ENCODE peak calls at places on chromosomes 5 and 9, in nine cellular contexts. X is fibroblast of the aortic adventitia, Z is PC-9, K is A549, D is MM.1S, R is HCT116, O is heart right ventricle, U is progenitor cell of endocrine pancreas, Y is suprapubic skin. J is an unnamed sample.

GRCh38 chr5:138438003-138438723 is 694 bp upstream of the REEP2 start:
- DNase-seq in Y (no peak), R (no peak), K (no peak), D (no peak), X (no peak), Z (no peak), U (no peak), O (no peak), J (no peak)

GRCh38 chr5:142830241-142831018 is 60.3 kb downstream of the ARHGAP26 start:
- DNase-seq in K (peak; percentile 71), X (peak; percentile 57), R (no peak), U (no peak), Z (no peak), Y (no peak), D (no peak), O (no peak), J (no peak)

GRCh38 chr5:60229786-60230185 is 336.3 kb upstream of the PDE4D start:
- DNase-seq in X (no peak), U (no peak), Y (no peak), O (no peak), D (no peak), K (no peak), Z (no peak), R (no peak), J (no peak)

GRCh38 chr5:32753051-32753450 is 41.9 kb downstream of the NPR3 start:
- DNase-seq in Y (no peak), U (no peak), K (no peak), R (no peak), Z (no peak), D (no peak), X (peak; percentile 66), O (no peak), J (no peak)

GRCh38 chr9:69499401-69499800 is 172.8 kb downstream of the APBA1 start:
- DNase-seq in O (no peak), Y (no peak), U (no peak), D (no peak), K (no peak), X (no peak), R (no peak), Z (no peak), J (no peak)

GRCh38 chr5:150999704-151000452 is 20.5 kb upstream of the GPX3 start:
- DNase-seq in Z (no peak), U (no peak), X (peak; percentile 61), Y (no peak), O (peak; percentile 49), K (no peak), D (no peak), R (no peak), J (peak; percentile 44)

GRCh38 chr9:90095682-90096081 is 490.9 kb downstream of the GADD45G start:
- DNase-seq in K (no peak), R (no peak), U (no peak), Z (no peak), O (no peak), Y (no peak), D (no peak), X (no peak), J (no peak)

GRCh38 chr5:172939561-172939960 is 19.7 kb upstream of the RPL26L1 start:
- DNase-seq in U (no peak), X (no peak), Z (no peak), D (no peak), Y (no peak), K (no peak), R (no peak), O (no peak), J (peak; percentile 78)

GRCh38 chr5:124315746-124316415 is 430.6 kb downstream of the ZNF608 start:
- DNase-seq in D (no peak), U (no peak), Y (no peak), O (no peak), R (no peak), X (peak; percentile 38), K (no peak), Z (peak; percentile 62), J (no peak)

GRCh38 chr5:15383469-15383868 is 116.5 kb upstream of the FBXL7 start:
- DNase-seq in R (no peak), X (peak; percentile 37), K (peak; percentile 23), D (peak; percentile 48), Y (no peak), U (no peak), O (no peak), Z (no peak), J (no peak)
- TF ChIP-seq CTCF in R (no peak), X (peak; percentile 68), K (no peak), D (peak; percentile 46), Y (peak; percentile 12), U (peak; percentile 38), O (peak; percentile 30), Z (peak; percentile 50), J (peak; percentile 46)

DNA sequence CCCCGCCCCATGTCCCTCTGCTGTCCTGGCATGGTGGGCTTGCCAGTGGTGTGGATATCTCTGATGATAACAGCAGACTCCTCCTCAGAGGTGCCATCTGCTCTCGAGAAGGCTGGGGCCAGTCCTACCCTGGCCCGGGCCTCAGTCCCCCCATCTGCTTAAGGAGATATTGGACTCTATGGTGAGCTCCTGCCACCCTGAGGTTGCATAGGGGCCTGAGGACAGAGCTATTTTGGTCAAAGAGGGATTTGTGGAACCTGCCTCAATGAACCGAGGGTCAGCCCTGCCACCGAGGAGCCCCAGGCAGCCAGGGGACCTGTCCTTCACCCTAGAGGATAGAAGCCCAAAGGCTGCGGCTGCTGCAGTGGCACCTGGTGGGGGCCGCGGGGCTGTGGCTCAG is 32.6 kb downstream of the NTNG2 start:
- DNase-seq in U (no peak), X (no peak), K (no peak), Y (no peak), Z (no peak), R (no peak), O (no peak), D (no peak), J (no peak)
- TF ChIP-seq CTCF in U (no peak), X (no peak), K (no peak), Y (no peak), Z (no peak), R (no peak), O (no peak), D (no peak), J (no peak)

DNA sequence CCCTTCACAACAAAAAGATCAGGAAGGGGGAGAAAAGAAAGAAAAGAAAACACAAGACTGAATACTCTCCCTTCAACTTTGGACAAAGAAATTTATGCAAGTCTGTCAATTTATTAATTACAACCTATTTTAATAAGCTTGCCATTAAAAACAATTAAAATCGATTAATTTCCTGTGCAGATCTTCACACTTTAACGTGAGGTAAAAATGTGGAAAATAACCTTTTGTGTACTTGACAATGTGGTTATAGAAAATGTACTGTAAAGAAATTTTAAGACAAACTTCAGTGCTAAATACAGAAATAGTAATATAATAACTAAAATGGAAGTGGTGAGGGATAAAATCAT is 2.7 kb upstream of the MLLT3 start:
- DNase-seq in X (no peak), U (no peak), Z (no peak), D (no peak), R (no peak), K (no peak), O (no peak), Y (no peak), J (no peak)
- TF ChIP-seq CTCF in X (no peak), U (peak; percentile 3), Z (peak; percentile 32), D (no peak), R (no peak), K (no peak), O (no peak), Y (no peak), J (no peak)

GRCh38 chr9:131645078-131645776 is 94.6 kb downstream of the RAPGEF1 start:
- DNase-seq in R (no peak), Z (peak; percentile 58), D (peak; percentile 37), X (no peak), Y (no peak), K (no peak), O (no peak), U (no peak), J (no peak)
- TF ChIP-seq CTCF in R (no peak), Z (no peak), D (no peak), X (no peak), Y (no peak), K (no peak), O (no peak), U (no peak), J (no peak)

DNA sequence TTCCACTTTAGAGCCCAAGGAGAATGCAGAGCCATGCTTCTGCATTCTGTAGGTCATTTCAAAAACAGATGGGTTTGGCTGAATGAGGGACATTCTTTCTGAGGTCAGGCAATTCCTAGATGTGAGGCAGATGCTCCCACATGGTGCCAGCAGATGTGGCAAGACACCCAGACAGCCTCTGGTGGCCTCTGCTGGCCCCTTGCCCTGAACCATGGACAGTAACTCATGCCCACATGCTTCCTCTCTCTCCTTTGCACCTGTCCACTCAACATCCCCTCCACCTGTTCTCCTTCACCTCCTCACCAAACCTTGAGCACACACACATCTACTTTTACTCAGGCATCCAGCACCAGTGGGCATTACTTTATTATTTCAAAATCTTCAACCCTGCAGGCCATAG is 252.3 kb downstream of the DNAH5 start:
- DNase-seq in U (no peak), Z (no peak), D (no peak), Y (no peak), K (no peak), R (no peak), X (no peak), O (no peak), J (no peak)
- TF ChIP-seq CTCF in U (no peak), Z (no peak), D (no peak), Y (no peak), K (no peak), R (no peak), X (no peak), O (no peak), J (no peak)

GRCh38 chr9:121667214-121667613 is 15.8 kb downstream of the DAB2IP start:
- DNase-seq in D (no peak), K (no peak), Y (no peak), U (no peak), R (no peak), X (no peak), Z (no peak), O (no peak), J (no peak)
- TF ChIP-seq CTCF in D (no peak), K (no peak), Y (no peak), U (no peak), R (no peak), X (no peak), Z (no peak), O (no peak), J (no peak)

GRCh38 chr5:179623001-179623905 is at the start of gene HNRNPH1:
- DNase-seq in R (peak; percentile 97), U (peak; percentile 97), K (peak; percentile 99), O (peak; percentile 98), Y (peak; percentile 100), Z (peak; percentile 93), X (peak; percentile 99), D (peak; percentile 99), J (peak; percentile 99)
- TF ChIP-seq CTCF in R (no peak), U (no peak), K (peak; percentile 34), O (no peak), Y (no peak), Z (peak; percentile 28), X (no peak), D (no peak), J (peak; percentile 17)

DNA sequence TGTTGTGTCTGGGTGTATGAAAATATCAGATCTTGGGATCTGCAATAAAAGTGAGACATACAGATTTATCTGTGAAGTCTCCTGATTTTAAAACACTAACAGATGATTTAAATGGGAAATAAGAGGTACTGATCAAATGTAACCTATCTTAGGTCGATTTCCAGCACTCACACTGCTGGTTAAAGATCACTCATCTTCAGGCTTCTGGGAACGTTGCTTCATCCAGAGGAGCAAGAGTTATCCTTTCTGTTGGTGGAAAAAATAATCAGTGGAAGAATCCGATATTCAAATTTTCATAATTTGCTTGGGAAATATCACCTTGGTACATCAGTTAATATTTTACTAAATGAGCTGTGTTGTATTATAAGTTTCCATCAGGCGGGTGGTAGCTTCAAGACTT is 876.8 kb upstream of the WWC1 start:
- DNase-seq in U (no peak), D (no peak), K (no peak), Y (no peak), O (no peak), R (no peak), X (no peak), Z (no peak), J (no peak)
- TF ChIP-seq CTCF in U (no peak), D (no peak), K (no peak), Y (no peak), O (no peak), R (no peak), X (no peak), Z (no peak), J (no peak)